ENCODE peak calls at places on chromosomes 6 and 20, in eight cellular contexts. K is ovary, Q is heart right ventricle, R is cardiac muscle cell, A is SJCRH30, D is GM23248, X is K562, J is SK-N-SH. H is an unnamed sample. For H3K4me1, the result is how much of the 10 kb centered on the place peaks cover.

GRCh38 chr20:8242827-8243764 is 111.0 kb downstream of the PLCB1 start:
- DNase-seq in K (no peak), Q (peak), R (peak), A (no peak), D (peak), X (no peak), J (no peak), H (no peak)

GRCh38 chr6:56816393-56816792 is 138.5 kb upstream of the BEND6 start:
- DNase-seq in K (no peak), Q (no peak), R (no peak), A (no peak), D (no peak), X (no peak), J (no peak), H (no peak)

GRCh38 chr20:33291830-33292355 is 8.9 kb downstream of the BPIFB1 start:
- DNase-seq in K (peak), Q (no peak), R (peak), A (peak), D (peak), X (peak), J (peak), H (no peak)

GRCh38 chr6:35500782-35501181 is 3.9 kb upstream of the TEAD3 start:
- DNase-seq in K (no peak), Q (no peak), R (no peak), A (peak), D (peak), X (no peak), J (no peak), H (no peak)

GRCh38 chr6:160337301-160337700 is 10.9 kb upstream of the SLC22A3 start:
- DNase-seq in K (no peak), Q (no peak), R (no peak), A (no peak), D (peak), X (no peak), J (no peak), H (no peak)

GRCh38 chr6:27591660-27592059 is 118.8 kb upstream of the ZNF184 start:
- DNase-seq in K (no peak), Q (no peak), R (peak), A (no peak), D (peak), X (peak), J (no peak), H (no peak)

GRCh38 chr6:157607317-157608109 is 215.5 kb upstream of the SNX9 start:
- DNase-seq in K (no peak), Q (no peak), R (no peak), A (peak), D (no peak), X (no peak), J (no peak), H (no peak)

GRCh38 chr6:144266091-144266649 is 19.0 kb upstream of the UTRN start:
- DNase-seq in K (peak), Q (peak), R (peak), A (peak), D (peak), X (no peak), J (no peak), H (peak)

GRCh38 chr6:56642366-56643261 is at the start of gene DST:
- DNase-seq in K (no peak), Q (no peak), R (no peak), A (no peak), D (peak), X (no peak), J (no peak), H (no peak)

GRCh38 chr6:101454106-101454676 is 60.7 kb downstream of the GRIK2 start:
- DNase-seq in K (no peak), Q (no peak), R (no peak), A (no peak), D (no peak), X (no peak), J (no peak), H (no peak)

GRCh38 chr6:81480139-81480538 is 272.3 kb downstream of the TENT5A start:
- DNase-seq in K (no peak), Q (no peak), R (no peak), A (no peak), D (peak), X (no peak), J (no peak), H (no peak)

GRCh38 chr6:43768983-43769525 is 957 bp upstream of the VEGFA start:
- DNase-seq in K (peak), Q (peak), R (no peak), A (peak), D (peak), X (no peak), J (peak), H (peak)
- H3K4me3 ChIP-seq in K (peak), Q (peak), R (no peak), A (no peak), D (peak), X (no peak), J (no peak), H (no peak)

DNA sequence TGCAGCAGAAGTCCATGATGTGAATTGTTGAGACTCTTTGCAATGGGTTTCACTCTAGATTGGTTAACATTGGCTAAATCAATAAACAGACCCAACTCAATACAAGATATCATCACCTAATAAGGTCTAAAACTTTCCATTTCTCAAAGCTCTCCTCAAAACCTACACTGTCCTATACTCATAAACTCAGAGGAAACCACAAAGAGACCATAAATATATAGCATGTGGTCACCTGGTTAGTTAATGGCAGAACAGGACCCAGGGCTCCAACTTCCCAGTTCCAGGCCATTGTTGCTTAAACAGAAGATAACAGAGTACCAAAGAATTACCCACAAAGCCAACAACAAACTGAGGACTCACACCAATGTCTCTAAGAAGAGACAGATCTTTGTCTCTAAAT is 12.0 kb downstream of the RTN4IP1 start:
- DNase-seq in K (no peak), Q (no peak), R (no peak), A (no peak), D (no peak), X (no peak), J (no peak), H (no peak)
- H3K4me1 ChIP-seq in K (under half), Q (under half), R (under half), A (under half), D (under half), X (under half), J (under half), H (under half)

GRCh38 chr6:33276864-33277662 is at the start of gene B3GALT4:
- DNase-seq in K (peak), Q (peak), R (peak), A (peak), D (peak), X (peak), J (peak), H (peak)
- H3K4me3 ChIP-seq in K (peak), Q (peak), R (peak), A (no peak), D (peak), X (peak), J (peak), H (peak)

GRCh38 chr6:31202259-31203166 is 32.0 kb upstream of the POU5F1 start:
- DNase-seq in K (no peak), Q (no peak), R (no peak), A (no peak), D (no peak), X (no peak), J (no peak), H (no peak)

GRCh38 chr6:31203345-31203979 is 33.0 kb upstream of the POU5F1 start:
- DNase-seq in K (no peak), Q (no peak), R (no peak), A (no peak), D (peak), X (no peak), J (no peak), H (no peak)

GRCh38 chr6:31194271-31194834 is 23.9 kb upstream of the POU5F1 start:
- DNase-seq in K (no peak), Q (no peak), R (no peak), A (no peak), D (no peak), X (no peak), J (no peak), H (no peak)

GRCh38 chr6:31193206-31193605 is 22.7 kb upstream of the POU5F1 start:
- DNase-seq in K (no peak), Q (no peak), R (no peak), A (no peak), D (no peak), X (peak), J (no peak), H (no peak)

GRCh38 chr6:31197559-31198305 is 27.2 kb upstream of the POU5F1 start:
- DNase-seq in K (peak), Q (peak), R (peak), A (peak), D (peak), X (peak), J (peak), H (peak)
- H3K4me1 ChIP-seq in K (under half), Q (under half), R (under half), A (under half), D (under half), X (under half), J (under half), H (under half)

GRCh38 chr20:46650575-46651090 is 626 bp downstream of the SLC13A3 start:
- DNase-seq in K (no peak), Q (no peak), R (no peak), A (no peak), D (no peak), X (no peak), J (no peak), H (no peak)

GRCh38 chr20:46648903-46649649 is 2.2 kb downstream of the SLC13A3 start:
- DNase-seq in K (no peak), Q (no peak), R (no peak), A (peak), D (no peak), X (peak), J (no peak), H (no peak)

GRCh38 chr20:46649650-46649949 is 1.7 kb downstream of the SLC13A3 start:
- DNase-seq in K (no peak), Q (no peak), R (no peak), A (no peak), D (no peak), X (no peak), J (no peak), H (no peak)

GRCh38 chr20:46651091-46651962 is at the start of gene SLC13A3:
- DNase-seq in K (no peak), Q (no peak), R (peak), A (no peak), D (peak), X (no peak), J (peak), H (no peak)

DNA sequence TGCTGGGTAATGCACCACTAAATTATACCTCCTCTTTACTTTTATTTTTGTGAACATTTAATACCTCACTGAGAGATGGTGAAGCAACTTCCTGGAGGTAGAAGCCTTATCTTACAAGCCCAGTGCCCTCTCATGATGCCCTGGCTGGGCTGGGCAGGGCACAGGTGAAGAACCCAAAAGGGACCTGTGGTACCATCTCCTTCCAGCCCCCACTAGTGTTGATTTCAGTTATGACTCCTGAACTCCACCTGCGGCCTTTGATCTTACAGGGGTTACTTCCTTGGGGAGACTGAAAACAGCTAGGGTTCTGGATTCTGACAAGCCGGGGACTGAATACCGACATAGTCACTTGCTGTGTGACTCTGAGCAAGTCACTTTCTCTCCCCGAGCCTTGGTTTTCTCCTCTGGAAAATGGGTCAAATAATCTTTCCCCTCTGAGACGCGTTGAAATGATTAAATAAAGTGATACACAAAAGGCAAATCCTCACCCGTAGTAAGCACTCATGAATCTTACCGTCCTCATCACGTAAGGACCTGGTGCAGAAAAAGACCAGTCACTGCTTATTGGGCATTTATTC is 1.2 kb downstream of the SLC13A3 start:
- DNase-seq in K (no peak), Q (no peak), R (no peak), A (no peak), D (no peak), X (peak), J (no peak), H (no peak)
- H3K4me3 ChIP-seq in K (no peak), Q (no peak), R (no peak), A (no peak), D (no peak), X (no peak), J (no peak), H (no peak)

DNA sequence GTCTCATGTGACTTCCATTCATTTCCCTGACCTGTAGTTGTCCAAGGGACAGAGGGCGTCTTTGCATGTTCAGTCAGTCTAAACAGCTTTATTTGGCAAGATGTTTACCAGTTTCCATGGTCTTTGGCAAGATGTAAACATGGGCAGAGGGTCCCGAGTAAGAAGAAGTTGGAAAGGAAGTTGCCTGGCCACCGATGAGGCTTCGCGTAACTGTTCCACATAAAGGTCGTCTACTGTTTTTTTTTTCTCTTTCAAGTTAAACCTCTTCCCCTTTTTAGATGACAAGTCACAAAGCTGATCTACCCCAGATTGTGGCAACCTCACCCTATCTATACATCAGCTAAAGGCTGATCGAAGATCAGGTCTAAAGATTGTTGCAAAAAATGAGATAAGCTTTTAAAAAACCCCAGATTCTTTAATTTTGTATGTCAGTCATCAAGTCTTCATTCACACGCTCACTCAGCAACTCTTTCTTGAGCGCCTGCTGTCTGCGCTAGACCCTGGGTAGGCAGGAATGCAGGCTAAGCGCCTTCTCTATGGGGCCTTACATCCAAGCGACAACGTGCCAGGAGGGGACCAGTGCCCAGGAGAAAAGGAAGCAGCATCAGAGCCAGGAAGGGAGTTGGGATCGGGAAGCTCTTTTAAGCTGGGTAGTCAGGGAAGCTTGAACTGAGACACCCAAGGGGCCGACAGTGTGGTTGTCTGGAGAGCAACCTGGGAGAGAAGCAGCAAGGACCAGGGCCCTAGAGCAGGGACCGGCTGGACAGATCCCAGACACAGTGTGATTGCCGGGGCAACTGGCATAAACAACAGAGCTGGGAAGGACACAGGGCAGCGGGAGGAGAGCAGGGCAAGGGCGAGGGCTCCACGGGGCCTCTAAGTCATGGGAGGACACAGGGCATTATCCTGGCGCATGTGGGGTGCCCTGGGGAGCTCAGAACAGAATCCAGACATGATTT is 31.5 kb upstream of the CCR6 start:
- DNase-seq in K (no peak), Q (no peak), R (peak), A (no peak), D (no peak), X (no peak), J (peak), H (no peak)
- H3K4me1 ChIP-seq in K (under half), Q (under half), R (under half), A (under half), D (under half), X (under half), J (under half), H (under half)

GRCh38 chr6:25177629-25178028 is 101.5 kb upstream of the CARMIL1 start:
- DNase-seq in K (no peak), Q (no peak), R (no peak), A (no peak), D (no peak), X (no peak), J (no peak), H (no peak)
- H3K4me3 ChIP-seq in K (no peak), Q (no peak), R (no peak), A (no peak), D (no peak), X (no peak), J (no peak), H (no peak)

H was measured in right atrium auricular region.